ENCODE peak calls at places on chromosome 1, in four cellular contexts. One of them, this sample, is unnamed.

GRCh38 chr1:94325379-94326302 is 88.3 kb upstream of the ARHGAP29 start:
- DNase-seq in astrocyte of the spinal cord: peak; percentile 99
- DNase-seq in GM23248: peak; percentile 99
- DNase-seq in spleen: no peak
- DNase-seq in this sample: peak; percentile 97

GRCh38 chr1:30673395-30673794 is 50.0 kb downstream of the MATN1 start:
- DNase-seq in GM23248: no peak
- DNase-seq in spleen: no peak
- DNase-seq in astrocyte of the spinal cord: no peak
- DNase-seq in this sample: no peak

GRCh38 chr1:172661107-172661506 is 2.2 kb downstream of the FASLG start:
- DNase-seq in astrocyte of the spinal cord: no peak
- DNase-seq in spleen: no peak
- DNase-seq in GM23248: no peak
- DNase-seq in this sample: no peak

GRCh38 chr1:115252585-115252984 is 85.5 kb downstream of the NGF start:
- DNase-seq in spleen: no peak
- DNase-seq in GM23248: no peak
- DNase-seq in astrocyte of the spinal cord: no peak
- DNase-seq in this sample: no peak

GRCh38 chr1:158146165-158146564 is 34.5 kb upstream of the CD1D start:
- DNase-seq in GM23248: peak; percentile 56
- DNase-seq in astrocyte of the spinal cord: peak; percentile 12
- DNase-seq in spleen: no peak
- DNase-seq in this sample: peak; percentile 24

GRCh38 chr1:17795836-17796645 is 40.9 kb downstream of the ACTL8 start:
- DNase-seq in GM23248: no peak
- DNase-seq in spleen: no peak
- DNase-seq in astrocyte of the spinal cord: no peak
- DNase-seq in this sample: no peak

GRCh38 chr1:201356236-201356635 is 21.2 kb downstream of the TNNT2 start:
- DNase-seq in astrocyte of the spinal cord: no peak
- DNase-seq in GM23248: no peak
- DNase-seq in spleen: peak; percentile 44
- DNase-seq in this sample: no peak

GRCh38 chr1:28249879-28250295 is 9.4 kb upstream of the SESN2 start:
- DNase-seq in astrocyte of the spinal cord: no peak
- DNase-seq in spleen: no peak
- DNase-seq in GM23248: peak; percentile 51
- DNase-seq in this sample: no peak

GRCh38 chr1:212760126-212760823 is 31.3 kb downstream of the NSL1 start:
- DNase-seq in spleen: peak; percentile 80
- DNase-seq in astrocyte of the spinal cord: no peak
- DNase-seq in GM23248: peak; percentile 51
- DNase-seq in this sample: no peak

GRCh38 chr1:16618719-16619118 is 5.4 kb upstream of the NBPF1 start:
- DNase-seq in spleen: peak; percentile 78
- DNase-seq in GM23248: no peak
- DNase-seq in astrocyte of the spinal cord: no peak
- DNase-seq in this sample: no peak

GRCh38 chr1:1677718-1678580 is 14.6 kb downstream of the SLC35E2B start:
- DNase-seq in astrocyte of the spinal cord: no peak
- DNase-seq in spleen: peak; percentile 88
- DNase-seq in GM23248: no peak
- DNase-seq in this sample: no peak

GRCh38 chr1:61921435-61921834 is 179.2 kb downstream of the PATJ start:
- DNase-seq in spleen: no peak
- DNase-seq in GM23248: peak; percentile 15
- DNase-seq in astrocyte of the spinal cord: peak; percentile 8
- DNase-seq in this sample: no peak

GRCh38 chr1:86714159-86714558 is 9.8 kb downstream of the SH3GLB1 start:
- DNase-seq in spleen: no peak
- DNase-seq in astrocyte of the spinal cord: no peak
- DNase-seq in GM23248: peak; percentile 12
- DNase-seq in this sample: no peak

GRCh38 chr1:151831605-151832004 is at the start of gene RORC:
- DNase-seq in astrocyte of the spinal cord: no peak
- DNase-seq in spleen: no peak
- DNase-seq in GM23248: no peak
- DNase-seq in this sample: no peak
- H3K4me3 ChIP-seq in astrocyte of the spinal cord: no peak within 1 kb of the TSS
- H3K4me3 ChIP-seq in spleen: no peak within 1 kb of the TSS
- H3K4me3 ChIP-seq in GM23248: no peak within 1 kb of the TSS
- H3K4me3 ChIP-seq in this sample: no peak within 1 kb of the TSS

DNA sequence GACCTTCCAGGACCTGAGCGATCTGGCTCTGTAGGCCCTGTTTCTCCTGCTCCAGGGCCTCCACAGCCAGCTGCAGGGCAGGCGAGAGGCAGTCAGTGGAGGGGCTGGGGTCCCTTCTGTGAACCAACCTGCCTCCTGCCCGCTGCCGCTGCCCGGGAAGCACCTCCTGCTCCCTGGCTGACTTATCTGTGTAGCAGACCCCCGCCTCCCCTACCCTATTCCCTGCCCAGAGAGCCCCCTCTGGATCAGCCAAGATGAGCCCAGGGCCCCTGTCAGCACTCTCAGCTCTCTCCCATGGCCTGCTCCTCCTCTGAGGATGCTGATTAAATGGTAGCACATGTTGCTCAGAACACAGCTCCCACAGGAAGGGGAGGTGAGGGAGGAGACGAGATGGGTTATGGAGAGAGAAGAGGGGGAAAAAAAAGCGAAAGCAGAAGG is 1.9 kb downstream of the NES start:
- DNase-seq in spleen: no peak
- DNase-seq in GM23248: no peak
- DNase-seq in astrocyte of the spinal cord: no peak
- DNase-seq in this sample: no peak
- H3K4me3 ChIP-seq in spleen: peak overlapping the region; percentile 56
- H3K4me3 ChIP-seq in GM23248: no peak overlapping the region
- H3K4me3 ChIP-seq in astrocyte of the spinal cord: peak overlapping the region; percentile 48
- H3K4me3 ChIP-seq in this sample: peak overlapping the region; percentile 62

GRCh38 chr1:211332839-211333238 is 6.2 kb downstream of the TRAF5 start:
- DNase-seq in spleen: no peak
- DNase-seq in GM23248: peak; percentile 37
- DNase-seq in astrocyte of the spinal cord: no peak
- DNase-seq in this sample: no peak
- H3K4me3 ChIP-seq in spleen: no peak overlapping the region
- H3K4me3 ChIP-seq in GM23248: no peak overlapping the region
- H3K4me3 ChIP-seq in astrocyte of the spinal cord: no peak overlapping the region
- H3K4me3 ChIP-seq in this sample: no peak overlapping the region

GRCh38 chr1:116769050-116769449 is 14.8 kb downstream of the CD2 start:
- DNase-seq in spleen: no peak
- DNase-seq in astrocyte of the spinal cord: no peak
- DNase-seq in GM23248: no peak
- DNase-seq in this sample: no peak
- H3K4me3 ChIP-seq in spleen: no peak overlapping the region
- H3K4me3 ChIP-seq in astrocyte of the spinal cord: no peak overlapping the region
- H3K4me3 ChIP-seq in GM23248: no peak overlapping the region
- H3K4me3 ChIP-seq in this sample: no peak overlapping the region

GRCh38 chr1:167928457-167928852 is 8.0 kb upstream of the DCAF6 start:
- DNase-seq in astrocyte of the spinal cord: no peak
- DNase-seq in spleen: no peak
- DNase-seq in GM23248: no peak
- DNase-seq in this sample: no peak
- H3K4me3 ChIP-seq in astrocyte of the spinal cord: no peak overlapping the region
- H3K4me3 ChIP-seq in spleen: no peak overlapping the region
- H3K4me3 ChIP-seq in GM23248: no peak overlapping the region
- H3K4me3 ChIP-seq in this sample: no peak overlapping the region

DNA sequence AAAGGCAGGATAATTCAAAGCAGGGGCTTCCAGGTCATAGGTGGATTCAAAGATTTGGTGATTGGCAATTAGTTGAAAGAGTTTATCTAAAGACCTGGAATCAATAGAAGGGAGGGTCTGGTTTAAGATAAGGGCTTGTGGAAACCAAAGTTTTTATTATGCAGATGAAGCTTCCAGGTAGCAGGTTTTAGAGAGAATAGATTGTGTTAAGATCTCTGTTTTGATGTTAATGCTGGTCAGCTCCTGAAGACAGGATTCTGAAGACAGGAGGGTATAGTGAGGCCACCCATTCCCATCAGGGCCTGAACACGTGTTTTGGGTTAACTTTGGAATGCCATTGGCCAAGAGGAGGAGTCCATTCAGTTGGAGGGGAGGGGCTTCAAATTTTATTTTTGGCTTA is 6.1 kb upstream of the PTBP2 start:
- DNase-seq in astrocyte of the spinal cord: no peak
- DNase-seq in GM23248: no peak
- DNase-seq in spleen: no peak
- DNase-seq in this sample: no peak
- H3K4me3 ChIP-seq in astrocyte of the spinal cord: no peak overlapping the region
- H3K4me3 ChIP-seq in GM23248: no peak overlapping the region
- H3K4me3 ChIP-seq in spleen: no peak overlapping the region
- H3K4me3 ChIP-seq in this sample: no peak overlapping the region

GRCh38 chr1:191368891-191369654 is 789.2 kb upstream of the RGS18 start:
- DNase-seq in GM23248: no peak
- DNase-seq in spleen: no peak
- DNase-seq in astrocyte of the spinal cord: no peak
- DNase-seq in this sample: no peak
- H3K4me3 ChIP-seq in GM23248: no peak overlapping the region
- H3K4me3 ChIP-seq in spleen: no peak overlapping the region
- H3K4me3 ChIP-seq in astrocyte of the spinal cord: no peak overlapping the region
- H3K4me3 ChIP-seq in this sample: no peak overlapping the region

GRCh38 chr1:205451202-205451601 is 4.6 kb downstream of the BLACAT1 start:
- DNase-seq in astrocyte of the spinal cord: no peak
- DNase-seq in GM23248: no peak
- DNase-seq in spleen: no peak
- DNase-seq in this sample: no peak

GRCh38 chr1:205449254-205449749 is 6.5 kb downstream of the BLACAT1 start:
- DNase-seq in GM23248: no peak
- DNase-seq in astrocyte of the spinal cord: no peak
- DNase-seq in spleen: no peak
- DNase-seq in this sample: no peak

GRCh38 chr1:205448540-205449253 is 7.1 kb downstream of the BLACAT1 start:
- DNase-seq in GM23248: no peak
- DNase-seq in astrocyte of the spinal cord: no peak
- DNase-seq in spleen: no peak
- DNase-seq in this sample: no peak

GRCh38 chr1:205450448-205450847 is 5.4 kb downstream of the BLACAT1 start:
- DNase-seq in astrocyte of the spinal cord: no peak
- DNase-seq in spleen: no peak
- DNase-seq in GM23248: no peak
- DNase-seq in this sample: no peak

DNA sequence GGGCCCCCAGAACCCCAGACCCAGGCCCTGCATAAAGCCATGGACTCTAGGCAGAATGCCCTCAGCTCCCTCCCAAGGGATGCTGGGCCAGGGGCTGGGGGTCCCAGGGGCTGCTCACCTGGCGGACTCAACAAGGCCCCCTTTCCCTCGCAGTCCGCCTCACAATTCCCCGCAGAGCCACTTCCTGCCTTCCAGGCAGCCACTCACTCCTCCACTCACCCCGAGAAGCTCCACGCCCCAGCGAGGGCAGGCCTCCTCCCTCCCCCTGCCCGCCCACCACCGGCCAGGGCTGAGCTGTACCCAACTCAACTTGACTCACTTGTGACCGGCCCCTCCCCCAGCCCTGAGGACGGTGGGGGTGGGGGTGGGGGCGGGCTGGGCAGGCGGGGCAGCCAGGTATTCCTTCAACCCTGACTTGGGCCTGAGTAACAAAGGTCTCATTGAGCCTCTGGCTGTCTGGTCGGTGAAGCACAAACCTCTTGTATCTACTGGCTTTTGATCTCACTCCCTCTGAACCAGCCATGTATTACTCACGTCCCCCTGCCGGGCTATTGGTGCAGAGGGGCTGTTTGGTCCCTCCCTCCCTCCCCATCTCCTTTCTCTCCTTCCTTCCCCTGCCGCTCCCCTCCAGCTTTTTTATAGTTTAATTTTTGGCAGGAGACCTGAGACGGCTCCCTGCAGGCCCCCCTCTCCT is 5.9 kb downstream of the BLACAT1 start:
- DNase-seq in spleen: no peak
- DNase-seq in astrocyte of the spinal cord: peak; percentile 28
- DNase-seq in GM23248: peak; percentile 66
- DNase-seq in this sample: no peak
- H3K4me3 ChIP-seq in spleen: no peak overlapping the region
- H3K4me3 ChIP-seq in astrocyte of the spinal cord: peak overlapping the region; percentile 16
- H3K4me3 ChIP-seq in GM23248: peak overlapping the region; percentile 12
- H3K4me3 ChIP-seq in this sample: no peak overlapping the region

DNA sequence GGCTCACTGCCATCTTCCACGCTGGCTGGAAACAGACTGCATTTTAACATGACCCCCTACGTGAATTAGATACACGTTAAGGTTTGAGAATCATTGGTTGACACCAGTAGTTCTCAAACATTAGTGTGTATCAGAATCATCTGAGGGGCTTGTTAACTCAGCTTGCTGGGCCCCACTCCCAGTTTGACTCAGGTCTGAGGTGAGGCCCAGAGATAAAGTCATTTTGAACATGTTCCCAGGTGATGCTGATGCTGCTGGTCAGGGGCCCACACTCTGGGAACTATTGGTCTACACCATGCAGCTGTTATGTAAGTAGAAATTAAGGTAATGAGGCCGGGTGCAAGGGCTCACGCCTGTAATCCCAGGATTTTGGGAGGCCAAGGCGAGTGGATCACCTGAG is 1.3 kb downstream of the LSM10 start:
- DNase-seq in GM23248: no peak
- DNase-seq in astrocyte of the spinal cord: no peak
- DNase-seq in spleen: no peak
- DNase-seq in this sample: no peak
- H3K4me3 ChIP-seq in GM23248: peak overlapping the region; percentile 86
- H3K4me3 ChIP-seq in astrocyte of the spinal cord: no peak overlapping the region
- H3K4me3 ChIP-seq in spleen: peak overlapping the region; percentile 91
- H3K4me3 ChIP-seq in this sample: no peak overlapping the region

DNA sequence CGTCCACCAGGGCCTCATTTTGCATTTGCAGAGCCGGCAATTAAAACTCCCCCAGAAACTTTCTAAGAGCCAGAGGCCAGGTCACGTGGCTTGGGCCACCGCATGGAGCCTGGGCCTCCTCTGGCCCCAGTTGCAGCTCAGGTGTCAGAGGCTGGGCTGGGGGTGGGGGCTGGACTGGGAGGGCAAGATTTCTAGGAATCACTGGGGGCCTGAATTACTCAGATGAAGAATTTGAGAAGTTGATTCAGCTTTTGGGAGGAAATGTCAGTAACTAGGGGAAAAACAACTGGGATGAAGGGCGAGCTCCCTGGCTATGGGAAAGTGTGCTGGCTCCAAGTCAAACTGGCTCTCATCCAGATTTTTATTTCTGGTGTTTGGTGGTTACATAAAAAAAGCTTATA is 151.0 kb downstream of the CDC7 start:
- DNase-seq in GM23248: peak; percentile 28
- DNase-seq in astrocyte of the spinal cord: peak; percentile 45
- DNase-seq in spleen: no peak
- DNase-seq in this sample: peak; percentile 84
- H3K4me3 ChIP-seq in GM23248: no peak overlapping the region
- H3K4me3 ChIP-seq in astrocyte of the spinal cord: no peak overlapping the region
- H3K4me3 ChIP-seq in spleen: no peak overlapping the region
- H3K4me3 ChIP-seq in this sample: no peak overlapping the region